ENCODE peak calls at places on chromosome 16, in four cellular contexts. C is spleen, W is HCT116, S is GM12891. X is an unnamed sample.

GRCh38 chr16:7653746-7654145 is 321.1 kb downstream of the RBFOX1 start:
- DNase-seq in C (no peak), W (no peak), S (no peak), X (no peak)

GRCh38 chr16:19094542-19095365 is 19.0 kb upstream of the ITPRIPL2 start:
- DNase-seq in C (no peak), W (peak; percentile 56), S (no peak), X (no peak)

GRCh38 chr16:67653131-67654068 is 6.7 kb downstream of the ACD start:
- DNase-seq in C (no peak), W (no peak), S (no peak), X (no peak)

GRCh38 chr16:14378131-14378551 is 251.9 kb downstream of the PARN start:
- DNase-seq in C (no peak), W (peak; percentile 77), S (no peak), X (no peak)

GRCh38 chr16:19238386-19238785 is 47.1 kb upstream of the CLEC19A start:
- DNase-seq in C (no peak), W (no peak), S (no peak), X (no peak)

GRCh38 chr16:50600582-50601283 is 52.5 kb downstream of the NKD1 start:
- DNase-seq in C (no peak), W (no peak), S (no peak), X (no peak)

GRCh38 chr16:29319726-29320125 is 86.8 kb downstream of the NPIPB11 start:
- DNase-seq in C (no peak), W (no peak), S (no peak), X (no peak)

GRCh38 chr16:8887952-8888560 is 5.9 kb downstream of the LITAFD start:
- DNase-seq in C (peak; percentile 73), W (no peak), S (no peak), X (no peak)

GRCh38 chr16:77919761-77920415 is 102.5 kb upstream of the CLEC3A start:
- DNase-seq in C (no peak), W (no peak), S (no peak), X (no peak)

GRCh38 chr16:68823401-68823800 is 19.9 kb upstream of the TANGO6 start:
- DNase-seq in C (no peak), W (no peak), S (no peak), X (no peak)

GRCh38 chr16:67170168-67170947 is at the start of gene NOL3:
- DNase-seq in C (peak; percentile 89), W (no peak), S (no peak), X (peak; percentile 74)

GRCh38 chr16:9929836-9930235 is 252.4 kb downstream of the GRIN2A start:
- DNase-seq in C (no peak), W (no peak), S (no peak), X (no peak)

GRCh38 chr16:46715769-46716305 is 26.4 kb downstream of the ORC6 start:
- DNase-seq in C (no peak), W (no peak), S (no peak), X (no peak)

GRCh38 chr16:66164581-66164980 is 201.9 kb upstream of the CDH5 start:
- DNase-seq in C (no peak), W (no peak), S (no peak), X (no peak)

GRCh38 chr16:17476414-17477259 is 5.9 kb upstream of the XYLT1 start:
- DNase-seq in C (peak; percentile 83), W (peak; percentile 47), S (no peak), X (no peak)

GRCh38 chr16:62548095-62548494 is 511.9 kb upstream of the CDH8 start:
- DNase-seq in C (no peak), W (no peak), S (no peak), X (no peak)

GRCh38 chr16:4936991-4937781 is at the start of gene PPL:
- DNase-seq in C (no peak), W (peak; percentile 76), S (peak; percentile 58), X (peak; percentile 50)

GRCh38 chr16:28317040-28317880 is 24.9 kb downstream of the SBK1 start:
- DNase-seq in C (peak; percentile 90), W (peak; percentile 21), S (peak; percentile 79), X (peak; percentile 76)

GRCh38 chr16:24041834-24042631 is 206.2 kb downstream of the PRKCB start:
- DNase-seq in C (peak; percentile 84), W (peak; percentile 49), S (peak; percentile 73), X (peak; percentile 60)

GRCh38 chr16:58499615-58500328 is at the start of gene NDRG4:
- DNase-seq in C (peak; percentile 83), W (peak; percentile 83), S (no peak), X (peak; percentile 69)

GRCh38 chr16:24013733-24014645 is 178.2 kb downstream of the PRKCB start:
- DNase-seq in C (peak; percentile 91), W (no peak), S (peak; percentile 49), X (peak; percentile 57)

GRCh38 chr16:53123753-53124152 is 69.0 kb downstream of the CHD9 start:
- DNase-seq in C (no peak), W (no peak), S (no peak), X (no peak)

GRCh38 chr16:70151941-70152509 is 21.6 kb upstream of the CLEC18C start:
- DNase-seq in C (peak; percentile 41), W (no peak), S (no peak), X (no peak)

GRCh38 chr16:69384974-69385373 is 833 bp downstream of the TERF2 start:
- DNase-seq in C (no peak), W (no peak), S (no peak), X (no peak)

GRCh38 chr16:89730610-89731234 is 9.4 kb downstream of the ZNF276 start:
- DNase-seq in C (no peak), W (no peak), S (no peak), X (no peak)

GRCh38 chr16:48126801-48127644 is 28.8 kb downstream of the ABCC12 start:
- DNase-seq in C (no peak), W (no peak), S (no peak), X (no peak)

GRCh38 chr16:58121132-58121531 is 8.0 kb downstream of the CFAP20 start:
- DNase-seq in C (no peak), W (no peak), S (no peak), X (no peak)

GRCh38 chr16:26863971-26864370 is 202.8 kb upstream of the C16orf82 start:
- DNase-seq in C (no peak), W (no peak), S (no peak), X (no peak)

GRCh38 chr16:88608076-88608475 is 30.3 kb upstream of the IL17C start:
- DNase-seq in C (no peak), W (no peak), S (no peak), X (no peak)

GRCh38 chr16:30750876-30751465 is 2.7 kb downstream of the PHKG2 start:
- DNase-seq in C (no peak), W (no peak), S (no peak), X (no peak)

GRCh38 chr16:73113326-73113720 is 65.4 kb upstream of the ZFHX3 start:
- DNase-seq in C (no peak), W (no peak), S (no peak), X (no peak)

DNA sequence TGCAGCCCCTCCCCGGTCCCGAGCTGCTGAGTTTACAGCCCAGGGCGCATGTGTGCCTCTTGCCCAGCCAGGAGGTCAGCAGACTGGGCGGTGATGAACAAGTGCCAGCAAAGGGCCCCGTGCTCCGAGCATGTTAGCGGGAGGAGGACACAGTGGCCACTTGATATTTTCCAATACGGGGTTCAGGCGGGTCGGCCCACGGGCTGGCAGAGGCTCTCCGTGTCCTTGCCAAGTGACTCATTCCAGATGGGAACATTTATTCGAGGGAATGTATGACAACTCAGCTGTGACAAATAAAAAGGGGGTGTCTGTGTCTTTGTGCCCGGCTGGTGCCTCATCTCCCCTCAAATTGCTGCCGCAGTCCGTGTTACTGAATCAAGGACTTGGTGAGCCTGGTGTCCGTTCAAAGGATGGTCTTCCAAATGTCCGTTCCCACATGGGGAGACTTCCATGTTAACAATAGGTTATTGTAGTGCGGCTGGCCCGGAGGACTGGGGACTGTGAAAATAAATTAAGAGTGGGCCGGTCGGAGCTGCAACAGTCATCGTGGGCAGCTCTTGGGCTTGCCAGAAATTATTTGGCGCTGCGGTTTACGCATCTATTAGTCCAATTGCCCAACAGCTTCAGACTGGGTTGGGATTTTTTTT is 173.9 kb upstream of the CIBAR2 start:
- DNase-seq in C (no peak), W (no peak), S (no peak), X (no peak)
- TF ChIP-seq POLR2AphosphoS5 in C (peak; percentile 59), W (no peak), S (no peak), X (no peak)

DNA sequence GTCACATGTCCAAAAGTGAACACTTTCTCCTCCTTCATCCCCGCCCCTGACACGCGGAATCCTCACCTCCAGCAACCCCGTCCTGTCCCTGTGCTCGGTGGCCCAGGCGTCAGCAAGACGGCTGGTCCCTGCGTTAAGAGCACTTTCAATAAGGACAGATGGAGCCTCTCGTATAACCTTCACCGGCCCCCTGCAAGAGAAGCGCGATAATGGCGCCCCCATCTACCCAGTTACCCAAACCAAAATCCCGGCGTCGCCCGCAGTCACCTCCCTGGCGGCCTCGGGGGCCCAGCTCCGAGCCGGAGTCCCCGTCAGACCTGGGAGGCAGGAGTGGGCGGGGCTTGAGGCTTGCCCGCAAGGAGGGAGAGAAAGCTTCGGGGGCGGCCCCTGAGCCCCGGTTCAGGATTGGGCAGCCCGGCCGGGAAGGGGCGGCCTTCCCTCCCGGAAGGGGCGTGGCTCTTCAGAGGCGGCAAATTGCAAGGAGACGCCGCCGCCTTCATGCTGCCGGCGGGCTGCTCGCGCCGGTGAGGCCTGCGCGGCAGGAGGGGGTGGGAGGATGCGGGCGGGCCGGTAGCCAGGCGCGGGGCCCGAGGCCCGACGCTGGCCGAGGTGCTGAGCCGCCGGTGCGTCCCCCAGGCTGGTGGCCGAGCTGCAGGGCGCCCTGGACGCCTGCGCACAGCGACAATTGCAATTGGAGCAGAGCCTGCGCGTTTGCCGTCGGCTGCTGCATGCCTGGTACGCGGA is at the start of gene TEDC2:
- DNase-seq in C (peak; percentile 99), W (peak; percentile 86), S (peak; percentile 100), X (peak; percentile 100)
- TF ChIP-seq POLR2A in C (no peak), W (peak; percentile 76), S (no peak), X (no peak)

GRCh38 chr16:6574146-6574545 is 758.5 kb upstream of the RBFOX1 start:
- DNase-seq in C (no peak), W (no peak), S (no peak), X (no peak)
- TF ChIP-seq POLR2AphosphoS5 in C (no peak), W (no peak), S (no peak), X (no peak)

GRCh38 chr16:81638286-81638945 is 140.7 kb upstream of the PLCG2 start:
- DNase-seq in C (no peak), W (no peak), S (no peak), X (no peak)

GRCh38 chr16:81640681-81641070 is 138.4 kb upstream of the PLCG2 start:
- DNase-seq in C (no peak), W (no peak), S (no peak), X (no peak)

GRCh38 chr16:81641403-81642106 is 137.5 kb upstream of the PLCG2 start:
- DNase-seq in C (no peak), W (no peak), S (no peak), X (no peak)

GRCh38 chr16:81639348-81639747 is 139.7 kb upstream of the PLCG2 start:
- DNase-seq in C (no peak), W (no peak), S (no peak), X (no peak)

GRCh38 chr16:81639931-81640680 is 139.0 kb upstream of the PLCG2 start:
- DNase-seq in C (no peak), W (no peak), S (no peak), X (no peak)
- TF ChIP-seq POLR2A in C (no peak), W (no peak), S (no peak), X (no peak)